ENCODE peak calls at places on chromosomes 5 and 9, in six cellular contexts. S, N, A, I, F and J are unnamed samples.

GRCh38 chr5:111774525-111774924 is 17.5 kb upstream of the NREP start:
- DNase-seq in S (no peak), N (no peak), A (no peak), I (no peak), F (peak; percentile 42), J (peak; percentile 49)

GRCh38 chr5:141986072-141986471 is 17.2 kb downstream of the RNF14 start:
- DNase-seq in S (no peak), N (no peak), A (no peak), I (no peak), F (no peak), J (no peak)

GRCh38 chr5:115685966-115686691 is 60.3 kb upstream of the TMED7 start:
- DNase-seq in S (no peak), N (peak; percentile 38), A (no peak), I (peak; percentile 34), F (no peak), J (no peak)

GRCh38 chr5:122315511-122315910 is 3.5 kb downstream of the SNCAIP start:
- DNase-seq in S (no peak), N (no peak), A (no peak), I (no peak), F (no peak), J (no peak)

GRCh38 chr5:24644757-24645156 is at the start of gene CDH10:
- DNase-seq in S (no peak), N (peak; percentile 49), A (no peak), I (no peak), F (no peak), J (no peak)

GRCh38 chr5:149936044-149936699 is 8.4 kb downstream of the PDE6A start:
- DNase-seq in S (no peak), N (no peak), A (no peak), I (no peak), F (no peak), J (no peak)

GRCh38 chr5:35717718-35718117 is 100.1 kb downstream of the SPEF2 start:
- DNase-seq in S (no peak), N (no peak), A (no peak), I (no peak), F (no peak), J (no peak)

GRCh38 chr5:170471551-170472212 is 32.1 kb upstream of the KCNIP1 start:
- DNase-seq in S (no peak), N (no peak), A (no peak), I (no peak), F (no peak), J (no peak)

GRCh38 chr9:126805546-126806262 is 864 bp downstream of the ZBTB43 start:
- DNase-seq in S (peak; percentile 52), N (peak; percentile 86), A (peak; percentile 91), I (peak; percentile 70), F (peak; percentile 39), J (peak; percentile 75)

GRCh38 chr9:36328798-36329411 is 70.7 kb upstream of the GNE start:
- DNase-seq in S (peak; percentile 67), N (peak; percentile 70), A (peak; percentile 85), I (no peak), F (peak; percentile 80), J (peak; percentile 78)